ENCODE peak calls at places on chromosome 6, in seven cellular contexts. X is neuronal stem cell; N is H54; R is keratinocyte; S is effector CD4-positive, alpha-beta T cell; Q is fibroblast of the conjunctiva; W is HEK293T. V is an unnamed sample.

GRCh38 chr6:109465772-109466171 is 10.2 kb upstream of the MICAL1 start:
- DNase-seq in W (no peak), N (no peak), Q (no peak), R (no peak), X (no peak), S (no peak), V (no peak)

GRCh38 chr6:41442800-41443501 is 103.2 kb upstream of the FOXP4 start:
- DNase-seq in N (no peak), X (no peak), W (peak; percentile 76), R (no peak), Q (no peak), S (no peak), V (no peak)

GRCh38 chr6:160510976-160511617 is 153.0 kb downstream of the LPA start:
- DNase-seq in N (no peak), X (no peak), S (no peak), R (no peak), W (no peak), Q (no peak), V (no peak)

GRCh38 chr6:157758516-157759023 is 64.5 kb upstream of the SNX9 start:
- DNase-seq in N (no peak), W (no peak), Q (no peak), R (no peak), X (no peak), S (no peak), V (no peak)

GRCh38 chr6:109834131-109834530 is 143.0 kb downstream of the FIG4 start:
- DNase-seq in N (no peak), W (no peak), R (no peak), Q (no peak), S (no peak), X (no peak), V (no peak)

GRCh38 chr6:39076086-39076992 is 27.8 kb downstream of the GLP1R start:
- DNase-seq in W (no peak), Q (no peak), X (no peak), N (no peak), S (no peak), R (no peak), V (no peak)

GRCh38 chr6:136964368-136964767 is 42.3 kb downstream of the SLC35D3 start:
- DNase-seq in N (no peak), X (no peak), W (no peak), S (no peak), Q (no peak), R (no peak), V (no peak)

GRCh38 chr6:16591681-16592549 is 169.3 kb downstream of the ATXN1 start:
- DNase-seq in N (no peak), W (no peak), Q (no peak), R (no peak), S (no peak), X (no peak), V (peak; percentile 46)

GRCh38 chr6:166872431-166873139 is 83.8 kb downstream of the RNASET2 start:
- DNase-seq in X (no peak), R (no peak), N (no peak), W (no peak), S (no peak), Q (no peak), V (no peak)

GRCh38 chr6:2103644-2104523 is 141.5 kb downstream of the GMDS start:
- DNase-seq in N (peak; percentile 13), R (no peak), X (no peak), Q (peak; percentile 63), S (no peak), W (peak; percentile 47), V (no peak)

GRCh38 chr6:158654960-158655485 is 5.2 kb downstream of the SYTL3 start:
- DNase-seq in X (no peak), R (no peak), W (no peak), S (no peak), N (no peak), Q (no peak), V (no peak)

GRCh38 chr6:154868143-154868594 is 126.9 kb upstream of the TIAM2 start:
- DNase-seq in X (peak; percentile 54), S (no peak), W (peak; percentile 64), R (no peak), Q (peak; percentile 46), N (no peak), V (no peak)

GRCh38 chr6:56329296-56330050 is 82.1 kb upstream of the COL21A1 start:
- DNase-seq in R (no peak), S (no peak), X (no peak), N (no peak), Q (no peak), W (no peak), V (no peak)

GRCh38 chr6:13715444-13715883 is 3.8 kb upstream of the RANBP9 start:
- DNase-seq in R (no peak), W (no peak), Q (no peak), N (no peak), S (no peak), X (no peak), V (no peak)

GRCh38 chr6:143762126-143762525 is 81.0 kb upstream of the LTV1 start:
- DNase-seq in R (no peak), Q (no peak), X (no peak), N (no peak), S (no peak), W (no peak), V (no peak)

GRCh38 chr6:131950767-131951575 is at the start of gene CCN2:
- DNase-seq in X (peak; percentile 96), N (peak; percentile 56), Q (peak; percentile 95), W (peak; percentile 75), S (no peak), R (peak; percentile 89), V (no peak)

GRCh38 chr6:11609324-11610071 is 71.9 kb downstream of the TMEM170B start:
- DNase-seq in W (no peak), S (no peak), X (no peak), R (no peak), Q (no peak), N (peak; percentile 58), V (no peak)

GRCh38 chr6:116073765-116074450 is 13.2 kb upstream of the FRK start:
- DNase-seq in W (no peak), N (no peak), Q (peak; percentile 5), X (no peak), R (no peak), S (no peak), V (no peak)

GRCh38 chr6:35634316-35634715 is 54.4 kb downstream of the FKBP5 start:
- DNase-seq in S (no peak), N (no peak), R (no peak), Q (no peak), X (no peak), W (no peak), V (no peak)

GRCh38 chr6:113073611-113074191 is 726.6 kb downstream of the RFPL4B start:
- DNase-seq in N (no peak), W (no peak), R (no peak), Q (no peak), S (no peak), X (no peak), V (no peak)

GRCh38 chr6:124661231-124661630 is 301.0 kb upstream of the RNF217 start:
- DNase-seq in S (no peak), N (no peak), R (no peak), X (peak; percentile 50), W (no peak), Q (no peak), V (no peak)

GRCh38 chr6:3610206-3610605 is 141.3 kb downstream of the PXDC1 start:
- DNase-seq in X (no peak), N (peak; percentile 19), Q (no peak), W (no peak), S (no peak), R (peak; percentile 55), V (no peak)

GRCh38 chr6:138577151-138577915 is 78.0 kb upstream of the NHSL1 start:
- DNase-seq in X (no peak), S (no peak), N (no peak), Q (no peak), W (peak; percentile 54), R (no peak), V (no peak)